ENCODE peak calls at places on chromosomes 13 and 19, in ten cellular contexts. M, W, A, T, X, O, S, B, D and N are unnamed samples.

GRCh38 chr13:38766799-38767198 is 79.9 kb downstream of the FREM2 start:
- DNase-seq in M (no peak), W (no peak), A (no peak), T (no peak), X (no peak), O (no peak), S (no peak), B (no peak), D (no peak), N (no peak)

GRCh38 chr19:48806518-48806817 is 4.4 kb downstream of the BCAT2 start:
- DNase-seq in M (no peak), W (peak), A (peak), T (peak), X (no peak), O (no peak), S (no peak), B (peak), D (peak), N (peak)

GRCh38 chr19:44021221-44021620 is 4.0 kb upstream of the ZNF222 start:
- DNase-seq in M (no peak), W (no peak), A (no peak), T (no peak), X (no peak), O (no peak), S (no peak), B (no peak), D (no peak), N (no peak)

GRCh38 chr19:8571006-8571411 is 6.2 kb downstream of the MYO1F start:
- DNase-seq in M (peak), W (no peak), A (no peak), T (no peak), X (no peak), O (no peak), S (peak), B (no peak), D (no peak), N (no peak)

GRCh38 chr13:33076451-33076992 is 60.3 kb downstream of the KL start:
- DNase-seq in M (no peak), W (no peak), A (no peak), T (no peak), X (no peak), O (no peak), S (no peak), B (no peak), D (no peak), N (no peak)

GRCh38 chr19:3404324-3405260 is 38.2 kb downstream of the NFIC start:
- DNase-seq in M (no peak), W (peak), A (peak), T (peak), X (peak), O (peak), S (peak), B (no peak), D (peak), N (peak)

GRCh38 chr19:50214699-50215543 is 11.5 kb downstream of the MYH14 start:
- DNase-seq in M (no peak), W (peak), A (no peak), T (no peak), X (peak), O (no peak), S (no peak), B (peak), D (no peak), N (no peak)

GRCh38 chr19:55581828-55582223 is 1.2 kb upstream of the ZNF579 start:
- DNase-seq in M (no peak), W (no peak), A (no peak), T (no peak), X (no peak), O (no peak), S (no peak), B (no peak), D (no peak), N (no peak)

GRCh38 chr19:35025969-35026368 is 4.3 kb upstream of the SCN1B start:
- DNase-seq in M (no peak), W (no peak), A (no peak), T (no peak), X (no peak), O (no peak), S (no peak), B (no peak), D (no peak), N (no peak)

GRCh38 chr13:72651196-72651595 is 76.2 kb downstream of the MZT1 start:
- DNase-seq in M (no peak), W (peak), A (no peak), T (no peak), X (no peak), O (no peak), S (peak), B (no peak), D (no peak), N (no peak)

GRCh38 chr13:114099191-114099590 is 33.2 kb downstream of the RASA3 start:
- DNase-seq in M (no peak), W (no peak), A (peak), T (peak), X (peak), O (peak), S (peak), B (no peak), D (peak), N (peak)

GRCh38 chr13:20487927-20488326 is 37.7 kb downstream of the CRYL1 start:
- DNase-seq in M (no peak), W (no peak), A (no peak), T (no peak), X (no peak), O (no peak), S (no peak), B (no peak), D (no peak), N (no peak)

GRCh38 chr19:16070366-16070990 is 5.8 kb upstream of the TPM4 start:
- DNase-seq in M (peak), W (no peak), A (peak), T (peak), X (peak), O (peak), S (no peak), B (no peak), D (no peak), N (no peak)

DNA sequence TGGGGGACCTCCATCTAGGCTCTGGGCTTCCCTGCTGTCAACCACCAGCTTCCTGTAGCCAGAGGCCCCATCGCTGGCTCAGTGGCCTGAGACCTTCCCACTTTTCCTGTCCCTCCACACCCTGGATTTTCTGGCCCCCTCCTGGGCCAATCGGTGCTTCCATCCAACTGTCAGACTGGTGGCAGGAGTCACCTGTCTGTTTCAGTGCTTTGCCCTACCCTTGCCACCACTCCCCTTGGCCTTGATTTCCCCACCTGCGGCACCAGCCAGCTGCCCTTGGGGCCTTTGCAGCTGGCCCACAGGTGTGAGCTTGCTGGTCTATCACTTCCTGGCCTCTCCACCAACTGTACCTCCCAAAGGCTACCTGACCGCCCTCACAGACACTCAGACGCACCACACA is 12.5 kb downstream of the VSIG10L start:
- DNase-seq in M (no peak), W (no peak), A (peak), T (no peak), X (no peak), O (no peak), S (no peak), B (no peak), D (peak), N (no peak)
- H3K27ac ChIP-seq in M (no peak), W (no peak), A (no peak), T (no peak), X (no peak), O (no peak), S (no peak), B (no peak), D (no peak), N (no peak)

GRCh38 chr13:41597348-41598041 is 140.1 kb downstream of the RGCC start:
- DNase-seq in M (no peak), W (no peak), A (no peak), T (no peak), X (no peak), O (no peak), S (no peak), B (no peak), D (no peak), N (no peak)

GRCh38 chr13:41603917-41604316 is 146.6 kb downstream of the RGCC start:
- DNase-seq in M (no peak), W (no peak), A (no peak), T (peak), X (no peak), O (no peak), S (no peak), B (no peak), D (no peak), N (peak)

GRCh38 chr13:41601718-41602445 is 144.5 kb downstream of the RGCC start:
- DNase-seq in M (no peak), W (no peak), A (no peak), T (no peak), X (no peak), O (no peak), S (no peak), B (no peak), D (no peak), N (no peak)

GRCh38 chr13:41596190-41596589 is 138.8 kb downstream of the RGCC start:
- DNase-seq in M (no peak), W (no peak), A (no peak), T (no peak), X (no peak), O (no peak), S (no peak), B (no peak), D (no peak), N (no peak)

GRCh38 chr13:41599619-41600018 is 142.3 kb downstream of the RGCC start:
- DNase-seq in M (no peak), W (no peak), A (no peak), T (no peak), X (no peak), O (no peak), S (no peak), B (no peak), D (no peak), N (no peak)
- H3K4me3 ChIP-seq in M (no peak), W (no peak), A (no peak), T (no peak), X (no peak), O (no peak), S (no peak), B (no peak), D (no peak), N (no peak)

GRCh38 chr13:50127726-50128291 is 112.6 kb downstream of the KCNRG start:
- DNase-seq in M (no peak), W (peak), A (peak), T (no peak), X (no peak), O (no peak), S (no peak), B (peak), D (no peak), N (no peak)
- H3K27ac ChIP-seq in M (no peak), W (no peak), A (no peak), T (peak), X (peak), O (peak), S (peak), B (no peak), D (peak), N (peak)

GRCh38 chr19:41447732-41448332 is 4.9 kb downstream of the ERICH4 start:
- DNase-seq in M (no peak), W (no peak), A (no peak), T (no peak), X (no peak), O (no peak), S (no peak), B (no peak), D (no peak), N (no peak)

GRCh38 chr19:41445575-41445974 is 2.6 kb downstream of the ERICH4 start:
- DNase-seq in M (no peak), W (no peak), A (no peak), T (no peak), X (no peak), O (no peak), S (no peak), B (peak), D (no peak), N (no peak)

GRCh38 chr19:41449865-41450178 is 6.9 kb downstream of the ERICH4 start:
- DNase-seq in M (no peak), W (no peak), A (no peak), T (no peak), X (no peak), O (no peak), S (no peak), B (no peak), D (no peak), N (no peak)

GRCh38 chr19:41452584-41453275 is 9.8 kb downstream of the ERICH4 start:
- DNase-seq in M (no peak), W (no peak), A (no peak), T (no peak), X (no peak), O (no peak), S (no peak), B (no peak), D (no peak), N (no peak)

GRCh38 chr19:41449079-41449864 is 6.3 kb downstream of the ERICH4 start:
- DNase-seq in M (peak), W (peak), A (peak), T (peak), X (peak), O (no peak), S (peak), B (peak), D (peak), N (peak)
- H3K4me3 ChIP-seq in M (peak), W (peak), A (peak), T (peak), X (no peak), O (peak), S (no peak), B (no peak), D (no peak), N (no peak)

DNA sequence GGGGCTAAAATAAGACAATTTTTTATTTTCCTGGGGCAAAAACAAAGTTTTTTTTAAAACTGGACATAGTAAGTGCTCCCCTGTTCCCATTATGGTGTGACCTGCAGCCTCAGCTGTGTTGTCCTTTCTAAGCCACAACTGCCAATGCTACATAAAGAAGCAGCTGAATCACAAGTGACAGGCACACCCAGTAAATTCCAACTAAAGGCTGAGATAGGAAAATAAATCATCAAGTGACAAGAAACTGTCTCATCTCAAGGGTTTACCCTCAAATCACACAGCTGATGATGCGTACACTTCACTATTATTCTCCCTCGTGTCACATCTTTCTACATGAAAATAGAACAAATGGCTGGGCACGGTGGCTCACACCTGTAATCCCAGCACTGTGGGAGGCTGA is 28.7 kb downstream of the STK24 start:
- DNase-seq in M (no peak), W (no peak), A (no peak), T (no peak), X (no peak), O (no peak), S (no peak), B (no peak), D (no peak), N (no peak)
- H3K27ac ChIP-seq in M (no peak), W (no peak), A (no peak), T (no peak), X (no peak), O (no peak), S (no peak), B (no peak), D (no peak), N (no peak)